ENCODE peak calls at places on chromosomes 7 and 10, in five cellular contexts. J is MM.1S, M is mammary epithelial cell, H is ascending aorta, V is colonic mucosa. U is an unnamed sample. For H3K36me3, the result is how much of the 10 kb centered on the place peaks cover.

GRCh38 chr7:148854975-148855374 is 29.1 kb downstream of the EZH2 start:
- DNase-seq in J (no peak), H (no peak), M (no peak), V (no peak), U (no peak)

GRCh38 chr10:13971586-13972475 is 358.9 kb downstream of the FRMD4A start:
- DNase-seq in H (no peak), V (no peak), M (no peak), J (no peak), U (no peak)

GRCh38 chr7:47518827-47519226 is 63.1 kb downstream of the TNS3 start:
- DNase-seq in M (no peak), V (no peak), J (no peak), H (no peak), U (peak)

GRCh38 chr7:12358694-12359093 is 45.0 kb downstream of the VWDE start:
- DNase-seq in H (no peak), M (no peak), J (no peak), V (no peak), U (peak)

GRCh38 chr7:38206071-38206470 is 28.0 kb downstream of the STARD3NL start:
- DNase-seq in H (no peak), J (no peak), M (no peak), V (no peak), U (no peak)

GRCh38 chr7:93148135-93148534 is at the start of gene SAMD9L:
- DNase-seq in J (peak), V (peak), H (no peak), M (no peak), U (peak)

GRCh38 chr7:116547347-116547746 is 22.5 kb downstream of the CAV1 start:
- DNase-seq in J (no peak), V (no peak), M (peak), H (no peak), U (no peak)

GRCh38 chr10:110311357-110311949 is 6.7 kb upstream of the SMNDC1 start:
- DNase-seq in J (peak), V (peak), H (no peak), M (peak), U (peak)

GRCh38 chr10:104117839-104118323 is 4.1 kb upstream of the SFR1 start:
- DNase-seq in H (no peak), V (no peak), M (peak), J (no peak), U (peak)

GRCh38 chr10:134205-134742 is 981 bp upstream of the ZMYND11 start:
- DNase-seq in J (peak), V (peak), M (peak), H (no peak), U (peak)

GRCh38 chr7:79096361-79096805 is 357.1 kb downstream of the MAGI2 start:
- DNase-seq in M (peak), H (no peak), J (no peak), V (no peak), U (peak)

GRCh38 chr7:90192876-90193765 is 18.4 kb upstream of the STEAP2 start:
- DNase-seq in H (no peak), M (no peak), J (peak), V (no peak), U (no peak)

GRCh38 chr10:129954916-129955315 is 9.2 kb downstream of the EBF3 start:
- DNase-seq in V (no peak), J (no peak), M (no peak), H (no peak), U (no peak)

GRCh38 chr10:129958118-129958685 is 5.9 kb downstream of the EBF3 start:
- DNase-seq in J (no peak), H (no peak), V (no peak), M (no peak), U (no peak)

GRCh38 chr10:129955591-129956284 is 8.3 kb downstream of the EBF3 start:
- DNase-seq in M (no peak), V (no peak), J (no peak), H (no peak), U (no peak)

GRCh38 chr10:129956902-129957673 is 7.0 kb downstream of the EBF3 start:
- DNase-seq in V (no peak), M (no peak), J (no peak), H (no peak), U (no peak)

GRCh38 chr10:129956285-129956649 is 7.8 kb downstream of the EBF3 start:
- DNase-seq in V (no peak), J (no peak), H (no peak), M (no peak), U (no peak)
- H3K4me3 ChIP-seq in V (no peak), J (no peak), H (no peak), M (no peak), U (no peak)

GRCh38 chr7:71198887-71199286 is 66.9 kb downstream of the GALNT17 start:
- DNase-seq in V (no peak), M (no peak), J (no peak), H (no peak), U (no peak)
- H3K36me3 ChIP-seq in V (under half), M (under half), J (under half), H (under half), U (under half)

DNA sequence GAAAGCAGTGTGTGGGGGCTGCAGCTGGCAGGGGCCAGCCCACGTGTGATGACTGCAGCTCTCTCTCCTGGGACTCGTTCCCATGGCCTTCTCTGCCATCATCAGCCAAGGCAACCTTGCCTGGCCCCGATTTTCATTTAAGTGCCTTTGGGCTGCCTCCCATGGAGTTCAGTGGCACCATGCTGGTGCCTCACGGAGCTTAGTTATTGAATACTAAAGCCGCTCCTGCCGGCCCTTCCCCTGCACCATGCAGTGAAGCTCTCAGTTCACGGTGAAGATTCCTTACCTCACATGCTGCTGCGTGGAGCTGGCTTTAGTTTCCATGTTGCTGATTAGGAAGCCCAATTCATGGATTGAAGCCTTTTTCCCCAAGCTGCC is 141.5 kb upstream of the EEPD1 start:
- DNase-seq in H (no peak), M (no peak), J (no peak), V (no peak), U (no peak)
- H3K4me3 ChIP-seq in H (no peak), M (no peak), J (no peak), V (no peak), U (no peak)

GRCh38 chr7:44754802-44755697 is 6.4 kb downstream of the ZMIZ2 start:
- DNase-seq in J (no peak), H (no peak), M (no peak), V (no peak), U (no peak)

GRCh38 chr7:44755698-44756627 is 7.3 kb downstream of the ZMIZ2 start:
- DNase-seq in H (no peak), V (no peak), M (no peak), J (no peak), U (no peak)

GRCh38 chr7:44757739-44758138 is 9.1 kb downstream of the ZMIZ2 start:
- DNase-seq in V (no peak), M (no peak), J (no peak), H (no peak), U (no peak)

GRCh38 chr7:44757311-44757710 is 8.7 kb downstream of the ZMIZ2 start:
- DNase-seq in H (no peak), J (no peak), V (no peak), M (no peak), U (no peak)

GRCh38 chr7:44756904-44757303 is 8.3 kb downstream of the ZMIZ2 start:
- DNase-seq in V (no peak), J (no peak), M (no peak), H (no peak), U (no peak)
- H3K36me3 ChIP-seq in V (under half), J (under half), M (under half), H (under half), U (under half)

GRCh38 chr7:113922049-113922448 is 3.2 kb upstream of the PPP1R3A start:
- DNase-seq in J (no peak), V (no peak), M (no peak), H (no peak), U (no peak)
- H3K4me3 ChIP-seq in J (no peak), V (no peak), M (no peak), H (no peak), U (no peak)

GRCh38 chr7:100685631-100686145 is 8.4 kb downstream of the GIGYF1 start:
- DNase-seq in M (no peak), H (no peak), J (no peak), V (no peak), U (no peak)

GRCh38 chr7:100686201-100686821 is 7.7 kb downstream of the GIGYF1 start:
- DNase-seq in V (no peak), H (no peak), M (no peak), J (no peak), U (no peak)

GRCh38 chr7:100687261-100687660 is 6.8 kb downstream of the GIGYF1 start:
- DNase-seq in H (no peak), M (no peak), J (no peak), V (no peak), U (no peak)

GRCh38 chr7:100687740-100688592 is 6.1 kb downstream of the GIGYF1 start:
- DNase-seq in M (no peak), H (no peak), J (no peak), V (no peak), U (no peak)

DNA sequence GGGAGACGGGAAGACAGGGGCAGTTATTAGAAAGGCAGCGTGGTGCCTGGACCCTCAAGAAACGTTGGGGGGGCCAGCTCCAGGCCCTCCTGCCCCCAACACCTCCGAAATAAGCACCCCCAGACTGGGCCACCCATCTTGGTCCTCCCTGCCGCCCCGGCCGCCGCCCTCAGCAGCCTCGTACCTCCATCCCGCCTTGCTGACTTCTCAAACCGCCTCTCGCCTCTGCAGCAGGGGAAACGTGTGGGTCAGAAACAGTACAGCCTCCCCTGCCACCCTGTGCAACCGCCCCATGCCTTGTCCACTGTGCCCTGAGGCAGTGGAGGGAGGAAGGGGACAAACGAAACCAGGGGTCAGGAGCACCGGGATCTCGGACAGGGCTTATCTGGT is 7.2 kb downstream of the GIGYF1 start:
- DNase-seq in M (no peak), V (no peak), J (no peak), H (no peak), U (no peak)
- H3K36me3 ChIP-seq in M (under half), V (under half), J (under half), H (half or more), U (under half)